ENCODE peak calls at places on chromosomes 11 and 22, in six cellular contexts. Y is neural crest cell, U is fibroblast of pulmonary artery, P is HCT116, F is B cell, X is uterus. T is an unnamed sample.

GRCh38 chr22:30667486-30668305 is at the start of gene DUSP18:
- DNase-seq in Y (peak), P (peak), X (peak), F (peak), U (peak), T (peak)

GRCh38 chr11:29452131-29452530 is 564.7 kb downstream of the KCNA4 start:
- DNase-seq in X (no peak), P (no peak), F (no peak), U (peak), Y (no peak), T (no peak)

GRCh38 chr11:70281114-70281729 is 10.7 kb downstream of the PPFIA1 start:
- DNase-seq in U (peak), P (no peak), F (no peak), X (peak), Y (no peak), T (no peak)

GRCh38 chr11:78145511-78146030 is 6.1 kb upstream of the ALG8 start:
- DNase-seq in P (no peak), Y (no peak), U (no peak), F (no peak), X (no peak), T (no peak)

GRCh38 chr11:117752721-117753237 is 44.2 kb downstream of the DSCAML1 start:
- DNase-seq in P (no peak), X (no peak), U (no peak), F (no peak), Y (no peak), T (no peak)

GRCh38 chr22:25928038-25928437 is 186.1 kb downstream of the MYO18B start:
- DNase-seq in Y (no peak), U (no peak), F (no peak), P (no peak), X (no peak), T (no peak)

GRCh38 chr22:21051145-21051835 is 5.5 kb downstream of the LRRC74B start:
- DNase-seq in X (no peak), Y (no peak), U (no peak), F (no peak), P (no peak), T (no peak)

GRCh38 chr22:19873138-19873959 is 18.7 kb upstream of the GNB1L start:
- DNase-seq in U (no peak), P (no peak), F (peak), Y (no peak), X (peak), T (no peak)

GRCh38 chr11:12201016-12201985 is 90.9 kb downstream of the MICAL2 start:
- DNase-seq in U (peak), X (no peak), F (no peak), Y (no peak), P (no peak), T (no peak)

GRCh38 chr11:128553662-128554392 is 33.5 kb downstream of the ETS1 start:
- DNase-seq in U (peak), P (no peak), Y (no peak), X (no peak), F (no peak), T (no peak)

GRCh38 chr22:41197046-41197807 is 7.9 kb upstream of the L3MBTL2 start:
- DNase-seq in Y (peak), F (peak), X (peak), P (no peak), U (peak), T (peak)

GRCh38 chr22:27420186-27420816 is 381.3 kb downstream of the MN1 start:
- DNase-seq in U (peak), Y (no peak), F (no peak), P (no peak), X (no peak), T (no peak)

GRCh38 chr11:17343907-17344306 is 7.7 kb upstream of the NCR3LG1 start:
- DNase-seq in U (peak), Y (no peak), X (no peak), F (no peak), P (peak), T (no peak)

GRCh38 chr22:23533328-23533762 is 46.7 kb downstream of the IGLL1 start:
- DNase-seq in Y (peak), P (no peak), U (peak), X (no peak), F (peak), T (no peak)

GRCh38 chr11:46386674-46387073 is 4.9 kb downstream of the CHRM4 start:
- DNase-seq in U (no peak), X (no peak), F (no peak), P (no peak), Y (no peak), T (no peak)

GRCh38 chr11:8814923-8815240 is 96.1 kb upstream of the AKIP1 start:
- DNase-seq in F (no peak), P (no peak), U (no peak), Y (no peak), X (no peak), T (no peak)

GRCh38 chr11:31806944-31807790 is 4.0 kb downstream of the PAX6 start:
- DNase-seq in X (no peak), F (no peak), P (no peak), Y (peak), U (no peak), T (peak)

GRCh38 chr22:22548910-22549309 is 10.2 kb downstream of the PRAME start:
- DNase-seq in P (no peak), F (no peak), U (no peak), X (no peak), Y (no peak), T (no peak)

GRCh38 chr11:17381156-17381555 is 7.3 kb downstream of the KCNJ11 start:
- DNase-seq in U (peak), Y (no peak), X (no peak), P (no peak), F (no peak), T (no peak)

GRCh38 chr22:41197808-41198585 is 7.1 kb upstream of the L3MBTL2 start:
- DNase-seq in F (no peak), P (no peak), Y (no peak), U (no peak), X (no peak), T (no peak)

DNA sequence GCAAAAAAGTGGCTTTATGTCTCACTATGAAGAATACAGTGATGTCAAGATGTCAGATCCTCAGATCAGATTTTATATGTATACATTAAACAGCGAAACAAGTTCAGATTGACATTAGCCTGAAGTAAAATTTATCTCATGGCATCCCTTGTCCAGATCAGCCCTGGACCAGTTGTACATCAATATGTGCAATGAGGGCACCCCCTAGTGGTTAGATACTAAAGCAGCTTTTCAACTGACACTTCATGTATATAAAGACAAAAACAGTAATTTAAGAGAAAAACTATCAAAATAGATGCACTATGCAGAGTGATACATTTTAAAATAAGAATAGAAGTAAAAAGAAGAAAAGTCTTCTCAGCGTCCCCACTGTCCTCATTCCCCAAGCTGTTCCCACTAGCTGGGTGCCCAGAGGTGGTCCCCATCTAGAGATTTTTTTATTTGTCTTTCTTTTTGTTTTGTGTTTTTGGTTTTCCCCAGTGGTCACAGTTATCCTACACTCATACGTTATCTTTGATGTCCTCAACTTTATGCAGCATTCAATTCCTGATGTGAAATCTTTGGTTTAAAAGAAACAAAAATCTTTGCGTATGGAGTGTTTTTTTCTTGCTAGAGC is 2193.4 kb upstream of the RAG2 start:
- DNase-seq in Y (peak), F (no peak), P (peak), U (peak), X (no peak), T (peak)
- TF ChIP-seq CTCF in Y (peak), F (peak), P (peak), U (peak), X (peak), T (peak)

GRCh38 chr11:86802601-86803051 is 2.3 kb downstream of the PRSS23 start:
- DNase-seq in P (peak), X (no peak), Y (no peak), F (no peak), U (peak), T (no peak)
- TF ChIP-seq CTCF in P (peak), X (peak), Y (peak), F (peak), U (peak), T (peak)

DNA sequence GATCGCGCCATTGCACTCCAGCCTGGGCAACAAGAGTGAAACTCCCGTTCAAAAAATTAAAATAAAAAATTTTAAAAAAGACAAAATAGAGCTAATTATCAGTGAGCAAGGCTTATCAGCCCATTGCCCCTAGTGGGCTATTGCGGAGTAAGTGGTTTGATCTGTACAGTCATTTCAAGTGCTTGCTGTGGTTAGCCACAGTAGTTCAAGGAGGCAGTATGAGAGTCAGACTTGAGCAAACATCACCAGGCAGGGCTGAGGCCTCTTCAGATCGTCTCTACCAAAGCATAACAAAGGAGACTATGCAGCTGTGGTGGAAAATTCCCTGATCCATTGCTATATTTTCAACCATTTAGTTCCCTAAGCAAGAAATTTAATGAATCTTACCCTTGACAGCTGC is 4.3 kb upstream of the SBF2 start:
- DNase-seq in Y (no peak), U (peak), P (no peak), F (peak), X (no peak), T (peak)
- TF ChIP-seq CTCF in Y (peak), U (peak), P (peak), F (peak), X (no peak), T (peak)

GRCh38 chr11:20873054-20873453 is 203.7 kb downstream of the NELL1 start:
- DNase-seq in F (no peak), P (no peak), X (no peak), Y (peak), U (no peak), T (peak)
- TF ChIP-seq CTCF in F (no peak), P (peak), X (no peak), Y (peak), U (no peak), T (no peak)

DNA sequence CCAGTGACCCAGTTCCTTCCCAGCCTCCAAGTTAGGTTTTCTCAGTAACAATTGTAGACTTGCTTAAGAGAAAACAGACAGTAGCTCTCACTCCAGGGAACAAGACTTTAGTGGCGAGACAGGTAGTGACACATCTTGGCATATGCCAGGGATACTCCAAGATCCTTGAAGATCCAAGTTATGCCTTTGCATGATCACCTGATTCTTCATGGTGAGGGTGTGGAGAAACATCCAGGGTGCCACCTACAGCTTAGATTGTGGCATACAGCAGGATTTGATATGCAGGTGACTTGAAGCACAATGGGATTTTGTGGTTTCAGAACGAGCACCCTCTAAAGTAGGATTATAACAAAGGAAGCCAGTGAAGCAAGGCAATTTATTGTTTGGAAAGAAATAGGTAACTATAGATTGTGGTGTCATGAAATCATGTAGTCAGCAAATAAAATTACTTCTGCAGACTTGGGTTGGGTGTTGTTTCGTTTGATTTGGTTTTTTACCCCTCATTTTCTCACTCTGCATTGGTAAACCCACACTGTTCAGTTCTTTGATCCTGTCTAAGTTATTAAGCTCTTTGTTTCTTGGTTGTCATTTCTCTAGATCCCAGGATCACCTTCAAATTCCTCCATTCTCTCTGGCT is 9.2 kb downstream of the POU2AF3 start:
- DNase-seq in P (no peak), F (no peak), Y (no peak), X (no peak), U (no peak), T (no peak)
- TF ChIP-seq CTCF in P (no peak), F (no peak), Y (no peak), X (no peak), U (no peak), T (no peak)

T was measured in GM10248.